ENCODE peak calls at places on chromosomes 7 and 10, in eight cellular contexts. One of them, this sample, is unnamed.

GRCh38 chr7:140402178-140402835 is 1.6 kb upstream of the RAB19 start:
- DNase-seq in stimulated activated CD8-positive, alpha-beta memory T cell treated with anti-CD3 and anti-CD28 coated beads, Interleukin-7, amount 100 ng/mL, for 1 hour: no peak
- DNase-seq in WERI-Rb-1: no peak
- DNase-seq in NCI-H1105: no peak
- DNase-seq in kidney tubule cell: peak; percentile 10
- DNase-seq in ovary: no peak
- DNase-seq in activated CD8-positive, alpha-beta memory T cell treated with anti-CD3 and anti-CD28 coated beads for 1 hour: no peak
- DNase-seq in HEK293T: no peak
- DNase-seq in this sample: peak; percentile 32

GRCh38 chr10:76430330-76430729 is 998.9 kb downstream of the LRMDA start:
- DNase-seq in stimulated activated CD8-positive, alpha-beta memory T cell treated with anti-CD3 and anti-CD28 coated beads, Interleukin-7, amount 100 ng/mL, for 1 hour: no peak
- DNase-seq in WERI-Rb-1: no peak
- DNase-seq in NCI-H1105: no peak
- DNase-seq in kidney tubule cell: peak; percentile 4
- DNase-seq in ovary: no peak
- DNase-seq in activated CD8-positive, alpha-beta memory T cell treated with anti-CD3 and anti-CD28 coated beads for 1 hour: no peak
- DNase-seq in HEK293T: peak; percentile 25
- DNase-seq in this sample: no peak

GRCh38 chr10:23694446-23694920 is 255.6 kb downstream of the OTUD1 start:
- DNase-seq in stimulated activated CD8-positive, alpha-beta memory T cell treated with anti-CD3 and anti-CD28 coated beads, Interleukin-7, amount 100 ng/mL, for 1 hour: no peak
- DNase-seq in WERI-Rb-1: peak; percentile 19
- DNase-seq in NCI-H1105: no peak
- DNase-seq in kidney tubule cell: peak; percentile 14
- DNase-seq in ovary: no peak
- DNase-seq in activated CD8-positive, alpha-beta memory T cell treated with anti-CD3 and anti-CD28 coated beads for 1 hour: no peak
- DNase-seq in HEK293T: peak; percentile 16
- DNase-seq in this sample: peak; percentile 1

GRCh38 chr10:69004821-69005220 is 16.2 kb downstream of the KIFBP start:
- DNase-seq in stimulated activated CD8-positive, alpha-beta memory T cell treated with anti-CD3 and anti-CD28 coated beads, Interleukin-7, amount 100 ng/mL, for 1 hour: no peak
- DNase-seq in WERI-Rb-1: no peak
- DNase-seq in NCI-H1105: no peak
- DNase-seq in kidney tubule cell: peak; percentile 51
- DNase-seq in ovary: no peak
- DNase-seq in activated CD8-positive, alpha-beta memory T cell treated with anti-CD3 and anti-CD28 coated beads for 1 hour: no peak
- DNase-seq in HEK293T: no peak
- DNase-seq in this sample: peak; percentile 46

GRCh38 chr10:46518028-46518725 is 38.3 kb downstream of the GPRIN2 start:
- DNase-seq in stimulated activated CD8-positive, alpha-beta memory T cell treated with anti-CD3 and anti-CD28 coated beads, Interleukin-7, amount 100 ng/mL, for 1 hour: no peak
- DNase-seq in WERI-Rb-1: peak; percentile 6
- DNase-seq in NCI-H1105: no peak
- DNase-seq in kidney tubule cell: no peak
- DNase-seq in ovary: no peak
- DNase-seq in activated CD8-positive, alpha-beta memory T cell treated with anti-CD3 and anti-CD28 coated beads for 1 hour: no peak
- DNase-seq in HEK293T: no peak
- DNase-seq in this sample: no peak

GRCh38 chr7:27997188-27997707 is 183.3 kb downstream of the JAZF1 start:
- DNase-seq in stimulated activated CD8-positive, alpha-beta memory T cell treated with anti-CD3 and anti-CD28 coated beads, Interleukin-7, amount 100 ng/mL, for 1 hour: no peak
- DNase-seq in WERI-Rb-1: no peak
- DNase-seq in NCI-H1105: peak; percentile 67
- DNase-seq in kidney tubule cell: no peak
- DNase-seq in ovary: no peak
- DNase-seq in activated CD8-positive, alpha-beta memory T cell treated with anti-CD3 and anti-CD28 coated beads for 1 hour: no peak
- DNase-seq in HEK293T: no peak
- DNase-seq in this sample: no peak

GRCh38 chr7:26188291-26188999 is 12.1 kb downstream of the HNRNPA2B1 start:
- DNase-seq in stimulated activated CD8-positive, alpha-beta memory T cell treated with anti-CD3 and anti-CD28 coated beads, Interleukin-7, amount 100 ng/mL, for 1 hour: no peak
- DNase-seq in WERI-Rb-1: no peak
- DNase-seq in NCI-H1105: peak; percentile 12
- DNase-seq in kidney tubule cell: no peak
- DNase-seq in ovary: no peak
- DNase-seq in activated CD8-positive, alpha-beta memory T cell treated with anti-CD3 and anti-CD28 coated beads for 1 hour: no peak
- DNase-seq in HEK293T: no peak
- DNase-seq in this sample: no peak

GRCh38 chr7:102029616-102030015 is 212.2 kb downstream of the CUX1 start:
- DNase-seq in stimulated activated CD8-positive, alpha-beta memory T cell treated with anti-CD3 and anti-CD28 coated beads, Interleukin-7, amount 100 ng/mL, for 1 hour: no peak
- DNase-seq in WERI-Rb-1: no peak
- DNase-seq in NCI-H1105: no peak
- DNase-seq in kidney tubule cell: no peak
- DNase-seq in ovary: no peak
- DNase-seq in activated CD8-positive, alpha-beta memory T cell treated with anti-CD3 and anti-CD28 coated beads for 1 hour: no peak
- DNase-seq in HEK293T: no peak
- DNase-seq in this sample: no peak

GRCh38 chr7:15821484-15822122 is 135.1 kb upstream of the MEOX2 start:
- DNase-seq in stimulated activated CD8-positive, alpha-beta memory T cell treated with anti-CD3 and anti-CD28 coated beads, Interleukin-7, amount 100 ng/mL, for 1 hour: no peak
- DNase-seq in WERI-Rb-1: no peak
- DNase-seq in NCI-H1105: no peak
- DNase-seq in kidney tubule cell: no peak
- DNase-seq in ovary: no peak
- DNase-seq in activated CD8-positive, alpha-beta memory T cell treated with anti-CD3 and anti-CD28 coated beads for 1 hour: no peak
- DNase-seq in HEK293T: no peak
- DNase-seq in this sample: no peak

GRCh38 chr7:105013283-105013817 is 655 bp upstream of the KMT2E start:
- DNase-seq in stimulated activated CD8-positive, alpha-beta memory T cell treated with anti-CD3 and anti-CD28 coated beads, Interleukin-7, amount 100 ng/mL, for 1 hour: peak; percentile 89
- DNase-seq in WERI-Rb-1: peak; percentile 94
- DNase-seq in NCI-H1105: peak; percentile 91
- DNase-seq in kidney tubule cell: peak; percentile 95
- DNase-seq in ovary: peak; percentile 94
- DNase-seq in activated CD8-positive, alpha-beta memory T cell treated with anti-CD3 and anti-CD28 coated beads for 1 hour: peak; percentile 85
- DNase-seq in HEK293T: peak; percentile 72
- DNase-seq in this sample: peak; percentile 94

GRCh38 chr7:121485457-121486243 is 89.5 kb upstream of the FAM3C start:
- DNase-seq in stimulated activated CD8-positive, alpha-beta memory T cell treated with anti-CD3 and anti-CD28 coated beads, Interleukin-7, amount 100 ng/mL, for 1 hour: no peak
- DNase-seq in WERI-Rb-1: no peak
- DNase-seq in NCI-H1105: no peak
- DNase-seq in kidney tubule cell: no peak
- DNase-seq in ovary: no peak
- DNase-seq in activated CD8-positive, alpha-beta memory T cell treated with anti-CD3 and anti-CD28 coated beads for 1 hour: no peak
- DNase-seq in HEK293T: no peak
- DNase-seq in this sample: peak; percentile 23

GRCh38 chr7:17546206-17546998 is 247.9 kb downstream of the AHR start:
- DNase-seq in stimulated activated CD8-positive, alpha-beta memory T cell treated with anti-CD3 and anti-CD28 coated beads, Interleukin-7, amount 100 ng/mL, for 1 hour: no peak
- DNase-seq in WERI-Rb-1: no peak
- DNase-seq in NCI-H1105: no peak
- DNase-seq in kidney tubule cell: no peak
- DNase-seq in ovary: no peak
- DNase-seq in activated CD8-positive, alpha-beta memory T cell treated with anti-CD3 and anti-CD28 coated beads for 1 hour: no peak
- DNase-seq in HEK293T: no peak
- DNase-seq in this sample: peak; percentile 59

GRCh38 chr10:55742487-55742886 is 618.6 kb downstream of the ZWINT start:
- DNase-seq in stimulated activated CD8-positive, alpha-beta memory T cell treated with anti-CD3 and anti-CD28 coated beads, Interleukin-7, amount 100 ng/mL, for 1 hour: no peak
- DNase-seq in WERI-Rb-1: no peak
- DNase-seq in NCI-H1105: no peak
- DNase-seq in kidney tubule cell: no peak
- DNase-seq in ovary: no peak
- DNase-seq in activated CD8-positive, alpha-beta memory T cell treated with anti-CD3 and anti-CD28 coated beads for 1 hour: no peak
- DNase-seq in HEK293T: no peak
- DNase-seq in this sample: no peak

GRCh38 chr10:133143546-133143945 is 16.5 kb upstream of the KNDC1 start:
- DNase-seq in stimulated activated CD8-positive, alpha-beta memory T cell treated with anti-CD3 and anti-CD28 coated beads, Interleukin-7, amount 100 ng/mL, for 1 hour: no peak
- DNase-seq in WERI-Rb-1: peak; percentile 4
- DNase-seq in NCI-H1105: no peak
- DNase-seq in kidney tubule cell: no peak
- DNase-seq in ovary: no peak
- DNase-seq in activated CD8-positive, alpha-beta memory T cell treated with anti-CD3 and anti-CD28 coated beads for 1 hour: no peak
- DNase-seq in HEK293T: no peak
- DNase-seq in this sample: no peak

GRCh38 chr7:121395494-121395960 is 581 bp downstream of the FAM3C start:
- DNase-seq in stimulated activated CD8-positive, alpha-beta memory T cell treated with anti-CD3 and anti-CD28 coated beads, Interleukin-7, amount 100 ng/mL, for 1 hour: peak; percentile 13
- DNase-seq in WERI-Rb-1: no peak
- DNase-seq in NCI-H1105: no peak
- DNase-seq in kidney tubule cell: peak; percentile 75
- DNase-seq in ovary: no peak
- DNase-seq in activated CD8-positive, alpha-beta memory T cell treated with anti-CD3 and anti-CD28 coated beads for 1 hour: no peak
- DNase-seq in HEK293T: peak; percentile 45
- DNase-seq in this sample: peak; percentile 41

GRCh38 chr7:91324663-91325062 is 60.4 kb downstream of the FZD1 start:
- DNase-seq in stimulated activated CD8-positive, alpha-beta memory T cell treated with anti-CD3 and anti-CD28 coated beads, Interleukin-7, amount 100 ng/mL, for 1 hour: no peak
- DNase-seq in WERI-Rb-1: no peak
- DNase-seq in NCI-H1105: no peak
- DNase-seq in kidney tubule cell: no peak
- DNase-seq in ovary: no peak
- DNase-seq in activated CD8-positive, alpha-beta memory T cell treated with anti-CD3 and anti-CD28 coated beads for 1 hour: no peak
- DNase-seq in HEK293T: no peak
- DNase-seq in this sample: no peak

GRCh38 chr10:58137813-58138212 is 129.9 kb downstream of the IPMK start:
- DNase-seq in stimulated activated CD8-positive, alpha-beta memory T cell treated with anti-CD3 and anti-CD28 coated beads, Interleukin-7, amount 100 ng/mL, for 1 hour: no peak
- DNase-seq in WERI-Rb-1: no peak
- DNase-seq in NCI-H1105: peak; percentile 79
- DNase-seq in kidney tubule cell: peak; percentile 5
- DNase-seq in ovary: no peak
- DNase-seq in activated CD8-positive, alpha-beta memory T cell treated with anti-CD3 and anti-CD28 coated beads for 1 hour: no peak
- DNase-seq in HEK293T: no peak
- DNase-seq in this sample: no peak

GRCh38 chr7:134645478-134645877 is 1.2 kb upstream of the BPGM start:
- DNase-seq in stimulated activated CD8-positive, alpha-beta memory T cell treated with anti-CD3 and anti-CD28 coated beads, Interleukin-7, amount 100 ng/mL, for 1 hour: no peak
- DNase-seq in WERI-Rb-1: no peak
- DNase-seq in NCI-H1105: no peak
- DNase-seq in kidney tubule cell: peak; percentile 13
- DNase-seq in ovary: no peak
- DNase-seq in activated CD8-positive, alpha-beta memory T cell treated with anti-CD3 and anti-CD28 coated beads for 1 hour: no peak
- DNase-seq in HEK293T: no peak
- DNase-seq in this sample: peak; percentile 51

GRCh38 chr7:101917566-101917965 is 100.1 kb downstream of the CUX1 start:
- DNase-seq in stimulated activated CD8-positive, alpha-beta memory T cell treated with anti-CD3 and anti-CD28 coated beads, Interleukin-7, amount 100 ng/mL, for 1 hour: no peak
- DNase-seq in WERI-Rb-1: no peak
- DNase-seq in NCI-H1105: no peak
- DNase-seq in kidney tubule cell: no peak
- DNase-seq in ovary: no peak
- DNase-seq in activated CD8-positive, alpha-beta memory T cell treated with anti-CD3 and anti-CD28 coated beads for 1 hour: no peak
- DNase-seq in HEK293T: no peak
- DNase-seq in this sample: no peak

GRCh38 chr10:104332243-104333036 is 5.8 kb downstream of the ITPRIP start:
- DNase-seq in stimulated activated CD8-positive, alpha-beta memory T cell treated with anti-CD3 and anti-CD28 coated beads, Interleukin-7, amount 100 ng/mL, for 1 hour: no peak
- DNase-seq in WERI-Rb-1: no peak
- DNase-seq in NCI-H1105: no peak
- DNase-seq in kidney tubule cell: no peak
- DNase-seq in ovary: peak; percentile 17
- DNase-seq in activated CD8-positive, alpha-beta memory T cell treated with anti-CD3 and anti-CD28 coated beads for 1 hour: no peak
- DNase-seq in HEK293T: no peak
- DNase-seq in this sample: no peak

GRCh38 chr7:23358152-23358674 is 59.1 kb downstream of the MALSU1 start:
- DNase-seq in stimulated activated CD8-positive, alpha-beta memory T cell treated with anti-CD3 and anti-CD28 coated beads, Interleukin-7, amount 100 ng/mL, for 1 hour: no peak
- DNase-seq in WERI-Rb-1: no peak
- DNase-seq in NCI-H1105: no peak
- DNase-seq in kidney tubule cell: no peak
- DNase-seq in ovary: no peak
- DNase-seq in activated CD8-positive, alpha-beta memory T cell treated with anti-CD3 and anti-CD28 coated beads for 1 hour: no peak
- DNase-seq in HEK293T: no peak
- DNase-seq in this sample: no peak

GRCh38 chr7:17444673-17445072 is 146.2 kb downstream of the AHR start:
- DNase-seq in stimulated activated CD8-positive, alpha-beta memory T cell treated with anti-CD3 and anti-CD28 coated beads, Interleukin-7, amount 100 ng/mL, for 1 hour: no peak
- DNase-seq in WERI-Rb-1: no peak
- DNase-seq in NCI-H1105: no peak
- DNase-seq in kidney tubule cell: peak; percentile 71
- DNase-seq in ovary: no peak
- DNase-seq in activated CD8-positive, alpha-beta memory T cell treated with anti-CD3 and anti-CD28 coated beads for 1 hour: no peak
- DNase-seq in HEK293T: no peak
- DNase-seq in this sample: peak; percentile 79

GRCh38 chr7:131115340-131115739 is 212.3 kb upstream of the MKLN1 start:
- DNase-seq in stimulated activated CD8-positive, alpha-beta memory T cell treated with anti-CD3 and anti-CD28 coated beads, Interleukin-7, amount 100 ng/mL, for 1 hour: no peak
- DNase-seq in WERI-Rb-1: no peak
- DNase-seq in NCI-H1105: no peak
- DNase-seq in kidney tubule cell: no peak
- DNase-seq in ovary: no peak
- DNase-seq in activated CD8-positive, alpha-beta memory T cell treated with anti-CD3 and anti-CD28 coated beads for 1 hour: no peak
- DNase-seq in HEK293T: no peak
- DNase-seq in this sample: no peak

GRCh38 chr7:95927781-95928180 is 155.4 kb downstream of the DYNC1I1 start:
- DNase-seq in stimulated activated CD8-positive, alpha-beta memory T cell treated with anti-CD3 and anti-CD28 coated beads, Interleukin-7, amount 100 ng/mL, for 1 hour: no peak
- DNase-seq in WERI-Rb-1: no peak
- DNase-seq in NCI-H1105: no peak
- DNase-seq in kidney tubule cell: no peak
- DNase-seq in ovary: peak; percentile 38
- DNase-seq in activated CD8-positive, alpha-beta memory T cell treated with anti-CD3 and anti-CD28 coated beads for 1 hour: no peak
- DNase-seq in HEK293T: no peak
- DNase-seq in this sample: no peak

GRCh38 chr10:97425964-97426775 is at the start of gene PGAM1:
- DNase-seq in stimulated activated CD8-positive, alpha-beta memory T cell treated with anti-CD3 and anti-CD28 coated beads, Interleukin-7, amount 100 ng/mL, for 1 hour: peak; percentile 86
- DNase-seq in WERI-Rb-1: peak; percentile 96
- DNase-seq in NCI-H1105: peak; percentile 76
- DNase-seq in kidney tubule cell: peak; percentile 97
- DNase-seq in ovary: peak; percentile 97
- DNase-seq in activated CD8-positive, alpha-beta memory T cell treated with anti-CD3 and anti-CD28 coated beads for 1 hour: peak; percentile 89
- DNase-seq in HEK293T: peak; percentile 100
- DNase-seq in this sample: peak; percentile 96

GRCh38 chr7:28276303-28276702 is 95.7 kb upstream of the JAZF1 start:
- DNase-seq in stimulated activated CD8-positive, alpha-beta memory T cell treated with anti-CD3 and anti-CD28 coated beads, Interleukin-7, amount 100 ng/mL, for 1 hour: no peak
- DNase-seq in WERI-Rb-1: no peak
- DNase-seq in NCI-H1105: no peak
- DNase-seq in kidney tubule cell: no peak
- DNase-seq in ovary: no peak
- DNase-seq in activated CD8-positive, alpha-beta memory T cell treated with anti-CD3 and anti-CD28 coated beads for 1 hour: no peak
- DNase-seq in HEK293T: no peak
- DNase-seq in this sample: no peak

GRCh38 chr7:79430391-79430790 is 23.1 kb downstream of the MAGI2 start:
- DNase-seq in stimulated activated CD8-positive, alpha-beta memory T cell treated with anti-CD3 and anti-CD28 coated beads, Interleukin-7, amount 100 ng/mL, for 1 hour: no peak
- DNase-seq in WERI-Rb-1: no peak
- DNase-seq in NCI-H1105: no peak
- DNase-seq in kidney tubule cell: no peak
- DNase-seq in ovary: no peak
- DNase-seq in activated CD8-positive, alpha-beta memory T cell treated with anti-CD3 and anti-CD28 coated beads for 1 hour: no peak
- DNase-seq in HEK293T: no peak
- DNase-seq in this sample: no peak

GRCh38 chr10:70258216-70258615 is 25.0 kb upstream of the PPA1 start:
- DNase-seq in stimulated activated CD8-positive, alpha-beta memory T cell treated with anti-CD3 and anti-CD28 coated beads, Interleukin-7, amount 100 ng/mL, for 1 hour: no peak
- DNase-seq in WERI-Rb-1: no peak
- DNase-seq in NCI-H1105: no peak
- DNase-seq in kidney tubule cell: no peak
- DNase-seq in ovary: no peak
- DNase-seq in activated CD8-positive, alpha-beta memory T cell treated with anti-CD3 and anti-CD28 coated beads for 1 hour: no peak
- DNase-seq in HEK293T: no peak
- DNase-seq in this sample: no peak

GRCh38 chr7:109873296-109873695 is 1217.6 kb upstream of the LRRN3 start:
- DNase-seq in stimulated activated CD8-positive, alpha-beta memory T cell treated with anti-CD3 and anti-CD28 coated beads, Interleukin-7, amount 100 ng/mL, for 1 hour: no peak
- DNase-seq in WERI-Rb-1: no peak
- DNase-seq in NCI-H1105: peak; percentile 12
- DNase-seq in kidney tubule cell: no peak
- DNase-seq in ovary: no peak
- DNase-seq in activated CD8-positive, alpha-beta memory T cell treated with anti-CD3 and anti-CD28 coated beads for 1 hour: no peak
- DNase-seq in HEK293T: no peak
- DNase-seq in this sample: no peak

GRCh38 chr10:3874988-3875841 is 90.2 kb upstream of the KLF6 start:
- DNase-seq in stimulated activated CD8-positive, alpha-beta memory T cell treated with anti-CD3 and anti-CD28 coated beads, Interleukin-7, amount 100 ng/mL, for 1 hour: no peak
- DNase-seq in WERI-Rb-1: no peak
- DNase-seq in NCI-H1105: no peak
- DNase-seq in kidney tubule cell: no peak
- DNase-seq in ovary: no peak
- DNase-seq in activated CD8-positive, alpha-beta memory T cell treated with anti-CD3 and anti-CD28 coated beads for 1 hour: no peak
- DNase-seq in HEK293T: no peak
- DNase-seq in this sample: no peak

GRCh38 chr7:7122701-7123281 is 59.6 kb upstream of the C1GALT1 start:
- DNase-seq in stimulated activated CD8-positive, alpha-beta memory T cell treated with anti-CD3 and anti-CD28 coated beads, Interleukin-7, amount 100 ng/mL, for 1 hour: no peak
- DNase-seq in WERI-Rb-1: no peak
- DNase-seq in NCI-H1105: no peak
- DNase-seq in kidney tubule cell: no peak
- DNase-seq in ovary: no peak
- DNase-seq in activated CD8-positive, alpha-beta memory T cell treated with anti-CD3 and anti-CD28 coated beads for 1 hour: no peak
- DNase-seq in HEK293T: no peak
- DNase-seq in this sample: peak; percentile 78

GRCh38 chr10:114767589-114768393 is 53.8 kb upstream of the FHIP2A start:
- DNase-seq in stimulated activated CD8-positive, alpha-beta memory T cell treated with anti-CD3 and anti-CD28 coated beads, Interleukin-7, amount 100 ng/mL, for 1 hour: no peak
- DNase-seq in WERI-Rb-1: peak; percentile 28
- DNase-seq in NCI-H1105: no peak
- DNase-seq in kidney tubule cell: peak; percentile 69
- DNase-seq in ovary: peak; percentile 48
- DNase-seq in activated CD8-positive, alpha-beta memory T cell treated with anti-CD3 and anti-CD28 coated beads for 1 hour: no peak
- DNase-seq in HEK293T: peak; percentile 59
- DNase-seq in this sample: peak; percentile 16

GRCh38 chr7:351256-351655 is 61.3 kb downstream of the FOXL3 start:
- DNase-seq in stimulated activated CD8-positive, alpha-beta memory T cell treated with anti-CD3 and anti-CD28 coated beads, Interleukin-7, amount 100 ng/mL, for 1 hour: no peak
- DNase-seq in WERI-Rb-1: no peak
- DNase-seq in NCI-H1105: no peak
- DNase-seq in kidney tubule cell: no peak
- DNase-seq in ovary: no peak
- DNase-seq in activated CD8-positive, alpha-beta memory T cell treated with anti-CD3 and anti-CD28 coated beads for 1 hour: no peak
- DNase-seq in HEK293T: no peak
- DNase-seq in this sample: no peak

GRCh38 chr7:47573758-47574472 is 8.0 kb downstream of the TNS3 start:
- DNase-seq in stimulated activated CD8-positive, alpha-beta memory T cell treated with anti-CD3 and anti-CD28 coated beads, Interleukin-7, amount 100 ng/mL, for 1 hour: no peak
- DNase-seq in WERI-Rb-1: no peak
- DNase-seq in NCI-H1105: no peak
- DNase-seq in kidney tubule cell: peak; percentile 79
- DNase-seq in ovary: peak; percentile 51
- DNase-seq in activated CD8-positive, alpha-beta memory T cell treated with anti-CD3 and anti-CD28 coated beads for 1 hour: no peak
- DNase-seq in HEK293T: no peak
- DNase-seq in this sample: peak; percentile 80

This sample was measured in epithelial cell of esophagus.